ENCODE peak calls at places on chromosomes 12 and 14, in five cellular contexts. V is hepatocyte, X is ELF-1, S is bronchial epithelial cell, K is SW 1271. D is an unnamed sample.

GRCh38 chr12:69388371-69388770 is 28.8 kb downstream of the YEATS4 start:
- DNase-seq in V (peak), X (no peak), S (peak), K (peak), D (no peak)

GRCh38 chr12:132204064-132204821 is 60.0 kb downstream of the NOC4L start:
- DNase-seq in V (no peak), X (no peak), S (no peak), K (no peak), D (no peak)

GRCh38 chr12:46843811-46844210 is 18.0 kb upstream of the SLC38A4 start:
- DNase-seq in V (no peak), X (no peak), S (no peak), K (no peak), D (no peak)

GRCh38 chr14:102018251-102018650 is 53.9 kb downstream of the DYNC1H1 start:
- DNase-seq in V (no peak), X (no peak), S (no peak), K (no peak), D (no peak)

GRCh38 chr14:33280646-33281045 is 342.0 kb downstream of the NPAS3 start:
- DNase-seq in V (no peak), X (no peak), S (peak), K (no peak), D (no peak)

GRCh38 chr14:103894723-103895059 is 33.6 kb upstream of the TDRD9 start:
- DNase-seq in V (no peak), X (no peak), S (no peak), K (no peak), D (no peak)

GRCh38 chr12:92654929-92655328 is 47.9 kb upstream of the PLEKHG7 start:
- DNase-seq in V (no peak), X (no peak), S (peak), K (no peak), D (no peak)

GRCh38 chr14:101865288-101865687 is 99.1 kb upstream of the DYNC1H1 start:
- DNase-seq in V (no peak), X (no peak), S (no peak), K (no peak), D (no peak)

GRCh38 chr12:88996389-88996788 is 355.9 kb downstream of the DUSP6 start:
- DNase-seq in V (no peak), X (no peak), S (no peak), K (no peak), D (no peak)

GRCh38 chr14:34363733-34364134 is 98.3 kb downstream of the SPTSSA start:
- DNase-seq in V (no peak), X (no peak), S (peak), K (no peak), D (no peak)

GRCh38 chr12:104138747-104139186 is 757 bp upstream of the NFYB start:
- DNase-seq in V (peak), X (no peak), S (no peak), K (no peak), D (no peak)

GRCh38 chr12:3698218-3698974 is 54.5 kb downstream of the CRACR2A start:
- DNase-seq in V (no peak), X (no peak), S (peak), K (peak), D (no peak)

GRCh38 chr14:68397827-68398226 is 395.0 kb downstream of the ZFP36L1 start:
- DNase-seq in V (peak), X (peak), S (no peak), K (no peak), D (no peak)

GRCh38 chr12:56358836-56359532 is 923 bp downstream of the STAT2 start:
- DNase-seq in V (no peak), X (no peak), S (peak), K (peak), D (no peak)

GRCh38 chr12:6039894-6040601 is 84.4 kb downstream of the VWF start:
- DNase-seq in V (peak), X (peak), S (peak), K (peak), D (peak)

GRCh38 chr12:27434673-27435565 is 11.6 kb upstream of the SMCO2 start:
- DNase-seq in V (peak), X (peak), S (no peak), K (peak), D (no peak)

GRCh38 chr14:60653709-60654161 is 4.5 kb upstream of the SIX1 start:
- DNase-seq in V (no peak), X (peak), S (no peak), K (no peak), D (no peak)

GRCh38 chr12:129002447-129002846 is 149.2 kb downstream of the GLT1D1 start:
- DNase-seq in V (no peak), X (no peak), S (no peak), K (no peak), D (no peak)

GRCh38 chr12:83190631-83191390 is 504.1 kb downstream of the TMTC2 start:
- DNase-seq in V (no peak), X (no peak), S (no peak), K (no peak), D (no peak)

GRCh38 chr12:43858096-43858495 is 22.2 kb downstream of the TMEM117 start:
- DNase-seq in V (no peak), X (no peak), S (no peak), K (no peak), D (no peak)

GRCh38 chr12:30926243-30927209 is at the start of gene TSPAN11:
- DNase-seq in V (peak), X (peak), S (no peak), K (no peak), D (no peak)

GRCh38 chr14:89417469-89418225 is 614 bp upstream of the FOXN3 start:
- DNase-seq in V (peak), X (peak), S (peak), K (peak), D (no peak)

GRCh38 chr14:44029933-44030332 is 477.1 kb downstream of the FSCB start:
- DNase-seq in V (peak), X (no peak), S (peak), K (no peak), D (no peak)

GRCh38 chr14:91996951-91997371 is 42.9 kb downstream of the TRIP11 start:
- DNase-seq in V (peak), X (peak), S (peak), K (peak), D (peak)

GRCh38 chr14:93044601-93045000 is 71.1 kb downstream of the ITPK1 start:
- DNase-seq in V (no peak), X (no peak), S (no peak), K (no peak), D (no peak)

GRCh38 chr14:49051328-49052060 is 534.7 kb downstream of the RPS29 start:
- DNase-seq in V (no peak), X (no peak), S (no peak), K (no peak), D (no peak)

GRCh38 chr12:109027767-109028166 is 6.9 kb upstream of the SVOP start:
- DNase-seq in V (no peak), X (no peak), S (peak), K (no peak), D (no peak)

GRCh38 chr12:13204428-13204827 is 7.9 kb downstream of the EMP1 start:
- DNase-seq in V (no peak), X (no peak), S (no peak), K (no peak), D (no peak)

GRCh38 chr12:121240484-121241202 is 30.7 kb downstream of the P2RX4 start:
- DNase-seq in V (no peak), X (peak), S (no peak), K (no peak), D (no peak)

GRCh38 chr12:123602651-123603195 is 824 bp downstream of the DDX55 start:
- DNase-seq in V (peak), X (peak), S (no peak), K (no peak), D (no peak)

GRCh38 chr14:102427642-102428041 is 64.9 kb downstream of the TECPR2 start:
- DNase-seq in V (no peak), X (no peak), S (no peak), K (no peak), D (no peak)

GRCh38 chr14:36683083-36683724 is 21.5 kb downstream of the PAX9 start:
- DNase-seq in V (peak), X (no peak), S (peak), K (no peak), D (no peak)

GRCh38 chr12:29574500-29574899 is 77.0 kb upstream of the OVCH1 start:
- DNase-seq in V (no peak), X (no peak), S (no peak), K (no peak), D (no peak)

GRCh38 chr12:71840226-71840847 is 778 bp downstream of the TBC1D15 start:
- DNase-seq in V (peak), X (no peak), S (peak), K (peak), D (peak)

GRCh38 chr12:54173066-54173726 is 15.6 kb downstream of the SMUG1 start:
- DNase-seq in V (peak), X (no peak), S (no peak), K (no peak), D (no peak)

GRCh38 chr14:32508281-32508680 is 179.2 kb downstream of the AKAP6 start:
- DNase-seq in V (no peak), X (no peak), S (peak), K (no peak), D (no peak)

GRCh38 chr12:24222968-24223367 is 273.5 kb upstream of the SOX5 start:
- DNase-seq in V (no peak), X (no peak), S (peak), K (no peak), D (no peak)

GRCh38 chr12:121819212-121819949 is 15.6 kb downstream of the SETD1B start:
- DNase-seq in V (no peak), X (no peak), S (no peak), K (no peak), D (no peak)

GRCh38 chr12:65695077-65695865 is 129.0 kb upstream of the HMGA2 start:
- DNase-seq in V (peak), X (no peak), S (peak), K (peak), D (peak)

D was measured in Panc1.